ENCODE peak calls at places on chromosomes 4 and X, in seven cellular contexts. One of them, this sample, is unnamed.

GRCh38 chr4:64940698-64941097 is 531.4 kb upstream of the TECRL start:
- DNase-seq in ELR: peak; percentile 73
- DNase-seq in activated T-helper 1 cell treated with anti-CD3 and anti-CD28 coated beads, Interleukin-2, amount 50 U/mL, for 16 hours: no peak
- DNase-seq in amygdala: no peak
- DNase-seq in activated CD4-positive, alpha-beta T cell treated with anti-CD3 and anti-CD28 coated beads, Interleukin-2, amount 10 ng/mL, durations not matched to agents 7 days and 5 days: no peak
- DNase-seq in activated naive CD8-positive, alpha-beta T cell treated with anti-CD3 and anti-CD28 coated beads for 36 hours: no peak
- DNase-seq in neuronal stem cell: no peak
- DNase-seq in this sample: no peak

GRCh38 chrX:52284865-52285264 is 84.0 kb upstream of the XAGE2 start:
- DNase-seq in activated T-helper 1 cell treated with anti-CD3 and anti-CD28 coated beads, Interleukin-2, amount 50 U/mL, for 16 hours: no peak
- DNase-seq in ELR: no peak
- DNase-seq in amygdala: no peak
- DNase-seq in activated CD4-positive, alpha-beta T cell treated with anti-CD3 and anti-CD28 coated beads, Interleukin-2, amount 10 ng/mL, durations not matched to agents 7 days and 5 days: no peak
- DNase-seq in activated naive CD8-positive, alpha-beta T cell treated with anti-CD3 and anti-CD28 coated beads for 36 hours: no peak
- DNase-seq in neuronal stem cell: no peak
- DNase-seq in this sample: no peak

GRCh38 chr4:10102981-10103330 is 13.6 kb downstream of the WDR1 start:
- DNase-seq in activated naive CD8-positive, alpha-beta T cell treated with anti-CD3 and anti-CD28 coated beads for 36 hours: no peak
- DNase-seq in activated T-helper 1 cell treated with anti-CD3 and anti-CD28 coated beads, Interleukin-2, amount 50 U/mL, for 16 hours: no peak
- DNase-seq in activated CD4-positive, alpha-beta T cell treated with anti-CD3 and anti-CD28 coated beads, Interleukin-2, amount 10 ng/mL, durations not matched to agents 7 days and 5 days: no peak
- DNase-seq in amygdala: no peak
- DNase-seq in ELR: no peak
- DNase-seq in neuronal stem cell: no peak
- DNase-seq in this sample: no peak

GRCh38 chr4:23035521-23036056 is 342.9 kb downstream of the GBA3 start:
- DNase-seq in ELR: no peak
- DNase-seq in activated naive CD8-positive, alpha-beta T cell treated with anti-CD3 and anti-CD28 coated beads for 36 hours: no peak
- DNase-seq in activated CD4-positive, alpha-beta T cell treated with anti-CD3 and anti-CD28 coated beads, Interleukin-2, amount 10 ng/mL, durations not matched to agents 7 days and 5 days: no peak
- DNase-seq in neuronal stem cell: no peak
- DNase-seq in amygdala: no peak
- DNase-seq in activated T-helper 1 cell treated with anti-CD3 and anti-CD28 coated beads, Interleukin-2, amount 50 U/mL, for 16 hours: no peak
- DNase-seq in this sample: no peak

GRCh38 chr4:120070191-120070590 is 3.5 kb upstream of the MAD2L1 start:
- DNase-seq in amygdala: no peak
- DNase-seq in activated T-helper 1 cell treated with anti-CD3 and anti-CD28 coated beads, Interleukin-2, amount 50 U/mL, for 16 hours: no peak
- DNase-seq in neuronal stem cell: no peak
- DNase-seq in activated naive CD8-positive, alpha-beta T cell treated with anti-CD3 and anti-CD28 coated beads for 36 hours: no peak
- DNase-seq in activated CD4-positive, alpha-beta T cell treated with anti-CD3 and anti-CD28 coated beads, Interleukin-2, amount 10 ng/mL, durations not matched to agents 7 days and 5 days: no peak
- DNase-seq in ELR: no peak
- DNase-seq in this sample: no peak

GRCh38 chrX:133633162-133633561 is 217.9 kb upstream of the GPC4 start:
- DNase-seq in activated T-helper 1 cell treated with anti-CD3 and anti-CD28 coated beads, Interleukin-2, amount 50 U/mL, for 16 hours: no peak
- DNase-seq in ELR: no peak
- DNase-seq in activated CD4-positive, alpha-beta T cell treated with anti-CD3 and anti-CD28 coated beads, Interleukin-2, amount 10 ng/mL, durations not matched to agents 7 days and 5 days: no peak
- DNase-seq in amygdala: no peak
- DNase-seq in activated naive CD8-positive, alpha-beta T cell treated with anti-CD3 and anti-CD28 coated beads for 36 hours: no peak
- DNase-seq in neuronal stem cell: no peak
- DNase-seq in this sample: no peak

GRCh38 chr4:157977086-157977485 is 195.7 kb downstream of the GASK1B start:
- DNase-seq in activated naive CD8-positive, alpha-beta T cell treated with anti-CD3 and anti-CD28 coated beads for 36 hours: no peak
- DNase-seq in activated CD4-positive, alpha-beta T cell treated with anti-CD3 and anti-CD28 coated beads, Interleukin-2, amount 10 ng/mL, durations not matched to agents 7 days and 5 days: no peak
- DNase-seq in neuronal stem cell: no peak
- DNase-seq in ELR: no peak
- DNase-seq in amygdala: no peak
- DNase-seq in activated T-helper 1 cell treated with anti-CD3 and anti-CD28 coated beads, Interleukin-2, amount 50 U/mL, for 16 hours: no peak
- DNase-seq in this sample: no peak

GRCh38 chr4:20299515-20299914 is 47.8 kb downstream of the SLIT2 start:
- DNase-seq in amygdala: no peak
- DNase-seq in activated naive CD8-positive, alpha-beta T cell treated with anti-CD3 and anti-CD28 coated beads for 36 hours: no peak
- DNase-seq in neuronal stem cell: no peak
- DNase-seq in ELR: peak; percentile 56
- DNase-seq in activated CD4-positive, alpha-beta T cell treated with anti-CD3 and anti-CD28 coated beads, Interleukin-2, amount 10 ng/mL, durations not matched to agents 7 days and 5 days: no peak
- DNase-seq in activated T-helper 1 cell treated with anti-CD3 and anti-CD28 coated beads, Interleukin-2, amount 50 U/mL, for 16 hours: no peak
- DNase-seq in this sample: peak; percentile 27

GRCh38 chr4:108426493-108426892 is 193.9 kb upstream of the RPL34 start:
- DNase-seq in neuronal stem cell: no peak
- DNase-seq in activated T-helper 1 cell treated with anti-CD3 and anti-CD28 coated beads, Interleukin-2, amount 50 U/mL, for 16 hours: no peak
- DNase-seq in activated naive CD8-positive, alpha-beta T cell treated with anti-CD3 and anti-CD28 coated beads for 36 hours: no peak
- DNase-seq in amygdala: no peak
- DNase-seq in activated CD4-positive, alpha-beta T cell treated with anti-CD3 and anti-CD28 coated beads, Interleukin-2, amount 10 ng/mL, durations not matched to agents 7 days and 5 days: no peak
- DNase-seq in ELR: peak; percentile 70
- DNase-seq in this sample: peak; percentile 41

GRCh38 chr4:10162341-10163000 is 45.9 kb upstream of the WDR1 start:
- DNase-seq in amygdala: no peak
- DNase-seq in neuronal stem cell: no peak
- DNase-seq in ELR: no peak
- DNase-seq in activated CD4-positive, alpha-beta T cell treated with anti-CD3 and anti-CD28 coated beads, Interleukin-2, amount 10 ng/mL, durations not matched to agents 7 days and 5 days: no peak
- DNase-seq in activated naive CD8-positive, alpha-beta T cell treated with anti-CD3 and anti-CD28 coated beads for 36 hours: no peak
- DNase-seq in activated T-helper 1 cell treated with anti-CD3 and anti-CD28 coated beads, Interleukin-2, amount 50 U/mL, for 16 hours: no peak
- DNase-seq in this sample: no peak

GRCh38 chr4:94758141-94758699 is 465 bp downstream of the BMPR1B start:
- DNase-seq in neuronal stem cell: peak; percentile 42
- DNase-seq in ELR: no peak
- DNase-seq in activated CD4-positive, alpha-beta T cell treated with anti-CD3 and anti-CD28 coated beads, Interleukin-2, amount 10 ng/mL, durations not matched to agents 7 days and 5 days: no peak
- DNase-seq in activated T-helper 1 cell treated with anti-CD3 and anti-CD28 coated beads, Interleukin-2, amount 50 U/mL, for 16 hours: no peak
- DNase-seq in amygdala: no peak
- DNase-seq in activated naive CD8-positive, alpha-beta T cell treated with anti-CD3 and anti-CD28 coated beads for 36 hours: peak; percentile 10
- DNase-seq in this sample: peak; percentile 60

GRCh38 chr4:15470149-15470520 is 453 bp downstream of the CC2D2A start:
- DNase-seq in activated T-helper 1 cell treated with anti-CD3 and anti-CD28 coated beads, Interleukin-2, amount 50 U/mL, for 16 hours: no peak
- DNase-seq in amygdala: no peak
- DNase-seq in activated naive CD8-positive, alpha-beta T cell treated with anti-CD3 and anti-CD28 coated beads for 36 hours: no peak
- DNase-seq in neuronal stem cell: no peak
- DNase-seq in activated CD4-positive, alpha-beta T cell treated with anti-CD3 and anti-CD28 coated beads, Interleukin-2, amount 10 ng/mL, durations not matched to agents 7 days and 5 days: no peak
- DNase-seq in ELR: no peak
- DNase-seq in this sample: no peak

GRCh38 chr4:52425751-52426326 is 233.3 kb downstream of the USP46 start:
- DNase-seq in neuronal stem cell: no peak
- DNase-seq in activated naive CD8-positive, alpha-beta T cell treated with anti-CD3 and anti-CD28 coated beads for 36 hours: no peak
- DNase-seq in activated CD4-positive, alpha-beta T cell treated with anti-CD3 and anti-CD28 coated beads, Interleukin-2, amount 10 ng/mL, durations not matched to agents 7 days and 5 days: no peak
- DNase-seq in amygdala: no peak
- DNase-seq in activated T-helper 1 cell treated with anti-CD3 and anti-CD28 coated beads, Interleukin-2, amount 50 U/mL, for 16 hours: no peak
- DNase-seq in ELR: no peak
- DNase-seq in this sample: no peak

GRCh38 chr4:98517444-98518021 is 140.9 kb downstream of the TSPAN5 start:
- DNase-seq in activated CD4-positive, alpha-beta T cell treated with anti-CD3 and anti-CD28 coated beads, Interleukin-2, amount 10 ng/mL, durations not matched to agents 7 days and 5 days: no peak
- DNase-seq in activated naive CD8-positive, alpha-beta T cell treated with anti-CD3 and anti-CD28 coated beads for 36 hours: no peak
- DNase-seq in neuronal stem cell: no peak
- DNase-seq in amygdala: no peak
- DNase-seq in ELR: no peak
- DNase-seq in activated T-helper 1 cell treated with anti-CD3 and anti-CD28 coated beads, Interleukin-2, amount 50 U/mL, for 16 hours: no peak
- DNase-seq in this sample: no peak

GRCh38 chr4:106062452-106062875 is 167.2 kb downstream of the NPNT start:
- DNase-seq in activated naive CD8-positive, alpha-beta T cell treated with anti-CD3 and anti-CD28 coated beads for 36 hours: no peak
- DNase-seq in neuronal stem cell: no peak
- DNase-seq in ELR: peak; percentile 58
- DNase-seq in amygdala: no peak
- DNase-seq in activated T-helper 1 cell treated with anti-CD3 and anti-CD28 coated beads, Interleukin-2, amount 50 U/mL, for 16 hours: no peak
- DNase-seq in activated CD4-positive, alpha-beta T cell treated with anti-CD3 and anti-CD28 coated beads, Interleukin-2, amount 10 ng/mL, durations not matched to agents 7 days and 5 days: no peak
- DNase-seq in this sample: peak; percentile 60

GRCh38 chrX:137565921-137566745 is at the start of gene ZIC3:
- DNase-seq in neuronal stem cell: no peak
- DNase-seq in ELR: no peak
- DNase-seq in activated naive CD8-positive, alpha-beta T cell treated with anti-CD3 and anti-CD28 coated beads for 36 hours: peak; percentile 27
- DNase-seq in activated T-helper 1 cell treated with anti-CD3 and anti-CD28 coated beads, Interleukin-2, amount 50 U/mL, for 16 hours: no peak
- DNase-seq in activated CD4-positive, alpha-beta T cell treated with anti-CD3 and anti-CD28 coated beads, Interleukin-2, amount 10 ng/mL, durations not matched to agents 7 days and 5 days: no peak
- DNase-seq in amygdala: peak; percentile 8
- DNase-seq in this sample: peak; percentile 89

GRCh38 chrX:50618788-50619558 is 148.3 kb upstream of the DGKK start:
- DNase-seq in activated naive CD8-positive, alpha-beta T cell treated with anti-CD3 and anti-CD28 coated beads for 36 hours: no peak
- DNase-seq in amygdala: no peak
- DNase-seq in neuronal stem cell: no peak
- DNase-seq in activated T-helper 1 cell treated with anti-CD3 and anti-CD28 coated beads, Interleukin-2, amount 50 U/mL, for 16 hours: no peak
- DNase-seq in ELR: no peak
- DNase-seq in activated CD4-positive, alpha-beta T cell treated with anti-CD3 and anti-CD28 coated beads, Interleukin-2, amount 10 ng/mL, durations not matched to agents 7 days and 5 days: no peak
- DNase-seq in this sample: no peak

GRCh38 chr4:48939785-48940184 is 33.2 kb upstream of the OCIAD2 start:
- DNase-seq in activated T-helper 1 cell treated with anti-CD3 and anti-CD28 coated beads, Interleukin-2, amount 50 U/mL, for 16 hours: no peak
- DNase-seq in activated naive CD8-positive, alpha-beta T cell treated with anti-CD3 and anti-CD28 coated beads for 36 hours: no peak
- DNase-seq in ELR: peak; percentile 87
- DNase-seq in neuronal stem cell: no peak
- DNase-seq in amygdala: no peak
- DNase-seq in activated CD4-positive, alpha-beta T cell treated with anti-CD3 and anti-CD28 coated beads, Interleukin-2, amount 10 ng/mL, durations not matched to agents 7 days and 5 days: no peak
- DNase-seq in this sample: peak; percentile 88

GRCh38 chrX:95629737-95630136 is 1054.9 kb upstream of the DIAPH2 start:
- DNase-seq in ELR: peak; percentile 0
- DNase-seq in activated CD4-positive, alpha-beta T cell treated with anti-CD3 and anti-CD28 coated beads, Interleukin-2, amount 10 ng/mL, durations not matched to agents 7 days and 5 days: no peak
- DNase-seq in activated T-helper 1 cell treated with anti-CD3 and anti-CD28 coated beads, Interleukin-2, amount 50 U/mL, for 16 hours: no peak
- DNase-seq in amygdala: no peak
- DNase-seq in neuronal stem cell: peak; percentile 0
- DNase-seq in activated naive CD8-positive, alpha-beta T cell treated with anti-CD3 and anti-CD28 coated beads for 36 hours: no peak
- DNase-seq in this sample: no peak

GRCh38 chr4:159358226-159358625 is 255.3 kb downstream of the RAPGEF2 start:
- DNase-seq in amygdala: no peak
- DNase-seq in activated CD4-positive, alpha-beta T cell treated with anti-CD3 and anti-CD28 coated beads, Interleukin-2, amount 10 ng/mL, durations not matched to agents 7 days and 5 days: no peak
- DNase-seq in neuronal stem cell: no peak
- DNase-seq in activated naive CD8-positive, alpha-beta T cell treated with anti-CD3 and anti-CD28 coated beads for 36 hours: no peak
- DNase-seq in activated T-helper 1 cell treated with anti-CD3 and anti-CD28 coated beads, Interleukin-2, amount 50 U/mL, for 16 hours: no peak
- DNase-seq in ELR: peak; percentile 81
- DNase-seq in this sample: peak; percentile 9

GRCh38 chr4:168097161-168097560 is 4.8 kb downstream of the ANXA10 start:
- DNase-seq in amygdala: no peak
- DNase-seq in activated CD4-positive, alpha-beta T cell treated with anti-CD3 and anti-CD28 coated beads, Interleukin-2, amount 10 ng/mL, durations not matched to agents 7 days and 5 days: no peak
- DNase-seq in neuronal stem cell: no peak
- DNase-seq in activated naive CD8-positive, alpha-beta T cell treated with anti-CD3 and anti-CD28 coated beads for 36 hours: no peak
- DNase-seq in activated T-helper 1 cell treated with anti-CD3 and anti-CD28 coated beads, Interleukin-2, amount 50 U/mL, for 16 hours: no peak
- DNase-seq in ELR: no peak
- DNase-seq in this sample: no peak

GRCh38 chr4:118410143-118410542 is 57.3 kb upstream of the PRSS12 start:
- DNase-seq in amygdala: no peak
- DNase-seq in activated CD4-positive, alpha-beta T cell treated with anti-CD3 and anti-CD28 coated beads, Interleukin-2, amount 10 ng/mL, durations not matched to agents 7 days and 5 days: no peak
- DNase-seq in ELR: peak; percentile 74
- DNase-seq in neuronal stem cell: no peak
- DNase-seq in activated naive CD8-positive, alpha-beta T cell treated with anti-CD3 and anti-CD28 coated beads for 36 hours: no peak
- DNase-seq in activated T-helper 1 cell treated with anti-CD3 and anti-CD28 coated beads, Interleukin-2, amount 50 U/mL, for 16 hours: no peak
- DNase-seq in this sample: peak; percentile 10

GRCh38 chrX:117972681-117973080 is 143.9 kb downstream of the KLHL13 start:
- DNase-seq in amygdala: no peak
- DNase-seq in activated naive CD8-positive, alpha-beta T cell treated with anti-CD3 and anti-CD28 coated beads for 36 hours: no peak
- DNase-seq in activated T-helper 1 cell treated with anti-CD3 and anti-CD28 coated beads, Interleukin-2, amount 50 U/mL, for 16 hours: no peak
- DNase-seq in ELR: no peak
- DNase-seq in neuronal stem cell: no peak
- DNase-seq in activated CD4-positive, alpha-beta T cell treated with anti-CD3 and anti-CD28 coated beads, Interleukin-2, amount 10 ng/mL, durations not matched to agents 7 days and 5 days: no peak
- DNase-seq in this sample: peak; percentile 44

GRCh38 chrX:2284601-2285000 is 216.2 kb downstream of the DHRSX start:
- DNase-seq in amygdala: no peak
- DNase-seq in activated T-helper 1 cell treated with anti-CD3 and anti-CD28 coated beads, Interleukin-2, amount 50 U/mL, for 16 hours: no peak
- DNase-seq in ELR: no peak
- DNase-seq in neuronal stem cell: no peak
- DNase-seq in activated naive CD8-positive, alpha-beta T cell treated with anti-CD3 and anti-CD28 coated beads for 36 hours: no peak
- DNase-seq in activated CD4-positive, alpha-beta T cell treated with anti-CD3 and anti-CD28 coated beads, Interleukin-2, amount 10 ng/mL, durations not matched to agents 7 days and 5 days: no peak
- DNase-seq in this sample: no peak

GRCh38 chr4:3759236-3759635 is 6.9 kb upstream of the ADRA2C start:
- DNase-seq in neuronal stem cell: no peak
- DNase-seq in amygdala: no peak
- DNase-seq in activated CD4-positive, alpha-beta T cell treated with anti-CD3 and anti-CD28 coated beads, Interleukin-2, amount 10 ng/mL, durations not matched to agents 7 days and 5 days: no peak
- DNase-seq in ELR: no peak
- DNase-seq in activated T-helper 1 cell treated with anti-CD3 and anti-CD28 coated beads, Interleukin-2, amount 50 U/mL, for 16 hours: no peak
- DNase-seq in activated naive CD8-positive, alpha-beta T cell treated with anti-CD3 and anti-CD28 coated beads for 36 hours: no peak
- DNase-seq in this sample: no peak

GRCh38 chr4:17063870-17064269 is 165.4 kb upstream of the LDB2 start:
- DNase-seq in activated naive CD8-positive, alpha-beta T cell treated with anti-CD3 and anti-CD28 coated beads for 36 hours: no peak
- DNase-seq in ELR: peak; percentile 61
- DNase-seq in neuronal stem cell: no peak
- DNase-seq in activated CD4-positive, alpha-beta T cell treated with anti-CD3 and anti-CD28 coated beads, Interleukin-2, amount 10 ng/mL, durations not matched to agents 7 days and 5 days: no peak
- DNase-seq in amygdala: no peak
- DNase-seq in activated T-helper 1 cell treated with anti-CD3 and anti-CD28 coated beads, Interleukin-2, amount 50 U/mL, for 16 hours: no peak
- DNase-seq in this sample: no peak

GRCh38 chrX:20718592-20718991 is 451.9 kb upstream of the RPS6KA3 start:
- DNase-seq in activated CD4-positive, alpha-beta T cell treated with anti-CD3 and anti-CD28 coated beads, Interleukin-2, amount 10 ng/mL, durations not matched to agents 7 days and 5 days: no peak
- DNase-seq in neuronal stem cell: peak; percentile 11
- DNase-seq in activated T-helper 1 cell treated with anti-CD3 and anti-CD28 coated beads, Interleukin-2, amount 50 U/mL, for 16 hours: no peak
- DNase-seq in activated naive CD8-positive, alpha-beta T cell treated with anti-CD3 and anti-CD28 coated beads for 36 hours: no peak
- DNase-seq in ELR: no peak
- DNase-seq in amygdala: no peak
- DNase-seq in this sample: no peak

GRCh38 chr4:156971623-156972369 is at the start of gene PDGFC:
- DNase-seq in neuronal stem cell: peak; percentile 75
- DNase-seq in activated T-helper 1 cell treated with anti-CD3 and anti-CD28 coated beads, Interleukin-2, amount 50 U/mL, for 16 hours: no peak
- DNase-seq in activated naive CD8-positive, alpha-beta T cell treated with anti-CD3 and anti-CD28 coated beads for 36 hours: no peak
- DNase-seq in ELR: peak; percentile 82
- DNase-seq in activated CD4-positive, alpha-beta T cell treated with anti-CD3 and anti-CD28 coated beads, Interleukin-2, amount 10 ng/mL, durations not matched to agents 7 days and 5 days: no peak
- DNase-seq in amygdala: peak; percentile 11
- DNase-seq in this sample: peak; percentile 69

GRCh38 chr4:186067757-186068385 is 1.1 kb upstream of the TLR3 start:
- DNase-seq in amygdala: peak; percentile 17
- DNase-seq in neuronal stem cell: no peak
- DNase-seq in activated T-helper 1 cell treated with anti-CD3 and anti-CD28 coated beads, Interleukin-2, amount 50 U/mL, for 16 hours: no peak
- DNase-seq in ELR: peak; percentile 56
- DNase-seq in activated naive CD8-positive, alpha-beta T cell treated with anti-CD3 and anti-CD28 coated beads for 36 hours: peak; percentile 10
- DNase-seq in activated CD4-positive, alpha-beta T cell treated with anti-CD3 and anti-CD28 coated beads, Interleukin-2, amount 10 ng/mL, durations not matched to agents 7 days and 5 days: peak; percentile 46
- DNase-seq in this sample: peak; percentile 51